ENCODE peak calls at places on chromosomes 12 and 14, in five cellular contexts. N is suprapubic skin, P is GM12891, A is A549, I is HepG2. H is an unnamed sample.

GRCh38 chr14:69004731-69005431 is 25.8 kb upstream of the ACTN1 start:
- DNase-seq in A (no peak), N (no peak), P (no peak), I (no peak), H (no peak)

GRCh38 chr12:66152732-66153131 is 17.1 kb downstream of the TMBIM4 start:
- DNase-seq in A (no peak), N (no peak), P (no peak), I (no peak), H (no peak)

GRCh38 chr12:53170245-53170644 is 10.3 kb upstream of the ZNF740 start:
- DNase-seq in P (no peak), I (no peak), N (no peak), A (no peak), H (no peak)

GRCh38 chr12:14650791-14651190 is 45.6 kb downstream of the GUCY2C start:
- DNase-seq in A (no peak), P (no peak), N (no peak), I (no peak), H (no peak)

GRCh38 chr14:68655021-68655811 is 137.7 kb downstream of the ZFP36L1 start:
- DNase-seq in P (no peak), I (peak), N (no peak), A (no peak), H (no peak)

GRCh38 chr14:99596071-99596627 is 7.9 kb downstream of the CCDC85C start:
- DNase-seq in N (no peak), A (peak), P (no peak), I (no peak), H (peak)

GRCh38 chr14:61335876-61336275 is 14.5 kb downstream of the PRKCH start:
- DNase-seq in P (no peak), N (no peak), I (no peak), A (no peak), H (no peak)

GRCh38 chr14:99195602-99196309 is 76.2 kb downstream of the BCL11B start:
- DNase-seq in P (no peak), N (no peak), I (no peak), A (no peak), H (no peak)

GRCh38 chr12:63968685-63969084 is 124.2 kb downstream of the SRGAP1 start:
- DNase-seq in P (no peak), I (no peak), N (no peak), A (no peak), H (no peak)

GRCh38 chr14:61838661-61839060 is 76.4 kb downstream of the SNAPC1 start:
- DNase-seq in I (no peak), P (no peak), A (no peak), N (no peak), H (no peak)

GRCh38 chr12:93664573-93665138 is 12.5 kb upstream of the CRADD start:
- DNase-seq in N (no peak), A (no peak), P (no peak), I (peak), H (no peak)

GRCh38 chr12:43210437-43211197 is 341.4 kb downstream of the ADAMTS20 start:
- DNase-seq in P (peak), I (no peak), A (no peak), N (no peak), H (no peak)

GRCh38 chr12:125755512-125755911 is 690.3 kb downstream of the AACS start:
- DNase-seq in I (no peak), P (no peak), N (no peak), A (no peak), H (no peak)
- TF ChIP-seq POLR2A in I (no peak), P (no peak), N (no peak), A (no peak), H (no peak)

GRCh38 chr12:104615048-104615561 is 158.4 kb downstream of the CHST11 start:
- DNase-seq in P (no peak), A (no peak), N (peak), I (no peak), H (peak)

GRCh38 chr12:104619305-104619704 is 162.6 kb downstream of the CHST11 start:
- DNase-seq in P (no peak), I (no peak), A (no peak), N (no peak), H (no peak)

GRCh38 chr12:104620761-104621531 is 164.2 kb downstream of the CHST11 start:
- DNase-seq in I (no peak), N (no peak), A (no peak), P (no peak), H (no peak)

GRCh38 chr12:104622942-104623341 is 166.2 kb downstream of the CHST11 start:
- DNase-seq in A (no peak), I (no peak), N (no peak), P (no peak), H (no peak)

GRCh38 chr12:104618691-104619090 is 161.9 kb downstream of the CHST11 start:
- DNase-seq in A (no peak), I (no peak), P (no peak), N (no peak), H (no peak)
- TF ChIP-seq POLR2A in A (no peak), I (no peak), P (no peak), N (no peak), H (no peak)

GRCh38 chr12:82687020-82687951 is 580 bp downstream of the TMTC2 start:
- DNase-seq in P (peak), N (peak), I (no peak), A (peak), H (peak)
- TF ChIP-seq POLR2A in P (no peak), N (no peak), I (no peak), A (no peak), H (peak)

DNA sequence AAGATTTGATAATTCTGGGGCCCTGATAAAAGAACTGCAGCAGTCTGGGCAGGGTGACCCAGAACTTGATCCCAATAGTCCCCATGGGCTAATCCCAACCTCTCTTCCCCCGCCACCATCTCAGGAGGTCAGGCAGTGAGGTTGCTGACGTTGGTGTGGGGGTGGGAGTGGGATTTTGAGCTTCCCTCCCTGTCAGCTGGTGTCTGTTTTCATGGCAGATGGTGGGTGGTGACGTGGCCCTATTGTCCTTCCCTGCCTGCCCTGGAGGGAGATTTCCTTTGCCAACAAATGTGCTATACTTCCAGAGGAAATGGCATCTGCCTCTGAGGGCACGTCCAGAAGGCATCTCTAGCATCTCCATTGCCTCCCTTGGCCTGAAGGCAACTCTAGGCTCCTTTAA is 37.7 kb downstream of the NEUROD4 start:
- DNase-seq in A (no peak), N (no peak), I (no peak), P (no peak), H (no peak)
- TF ChIP-seq POLR2A in A (no peak), N (no peak), I (no peak), P (no peak), H (no peak)

GRCh38 chr14:57266060-57266459 is 2.6 kb downstream of the EXOC5 start:
- DNase-seq in A (no peak), N (no peak), P (no peak), I (no peak), H (no peak)

GRCh38 chr14:57273236-57273635 is 4.5 kb downstream of the AP5M1 start:
- DNase-seq in I (peak), N (no peak), A (no peak), P (no peak), H (no peak)

DNA sequence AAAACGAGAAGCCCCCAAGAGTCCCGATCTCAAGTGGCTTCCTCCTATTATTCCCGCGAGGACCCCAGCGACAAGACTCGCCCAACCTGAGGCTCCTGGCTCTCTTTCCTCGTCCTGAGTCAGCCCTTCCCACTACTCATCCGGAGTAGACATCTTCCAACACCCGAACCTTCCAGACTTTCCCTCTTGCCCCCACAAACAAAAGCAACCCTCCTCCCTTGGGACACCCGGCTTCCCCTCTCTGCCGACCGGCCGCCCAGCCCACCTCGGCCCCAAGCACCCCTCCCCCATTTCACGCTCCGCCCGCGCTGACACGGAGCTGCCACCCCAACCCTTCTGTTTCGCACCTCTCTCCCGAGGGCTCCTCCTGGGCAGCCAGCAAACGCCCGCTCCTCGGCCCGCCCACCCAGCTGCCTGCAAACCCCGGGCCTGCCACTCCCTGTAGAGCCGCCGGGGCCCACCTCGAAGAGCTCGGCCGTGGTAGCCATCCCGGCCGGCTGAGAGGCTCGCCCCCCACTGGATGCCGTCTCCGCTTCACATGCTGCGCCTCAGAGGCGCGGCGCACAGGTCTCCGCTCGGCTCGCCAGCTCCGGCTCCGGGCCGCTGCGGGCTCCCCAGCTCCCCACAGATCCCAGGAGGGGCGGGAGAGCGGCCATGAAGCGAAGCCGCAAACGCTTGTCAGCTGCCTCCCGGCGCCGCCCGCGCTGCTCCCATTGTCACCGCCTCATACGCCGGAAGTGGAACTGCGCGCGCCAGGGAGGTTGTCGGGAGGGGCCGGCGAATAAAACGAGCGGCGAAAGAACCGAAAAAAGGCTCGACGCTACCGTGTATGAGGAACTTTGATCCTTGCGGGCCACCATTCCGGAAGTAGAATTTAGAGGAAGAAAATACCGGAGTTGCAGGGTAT is at the start of the genes AP5M1 and EXOC5:
- DNase-seq in N (peak), I (peak), P (peak), A (peak), H (peak)
- TF ChIP-seq POLR2A in N (no peak), I (peak), P (peak), A (peak), H (peak)

GRCh38 chr12:133181238-133181959 is at the start of gene ZNF268:
- DNase-seq in A (peak), I (peak), N (peak), P (peak), H (peak)
- TF ChIP-seq POLR2A in A (peak), I (peak), N (no peak), P (peak), H (peak)

GRCh38 chr12:19946549-19946948 is 421.8 kb upstream of the PDE3A start:
- DNase-seq in N (no peak), P (no peak), A (peak), I (no peak), H (no peak)

GRCh38 chr12:19941096-19941495 is 427.2 kb upstream of the PDE3A start:
- DNase-seq in A (no peak), P (no peak), I (no peak), N (no peak), H (no peak)

GRCh38 chr12:19951664-19952063 is 416.7 kb upstream of the PDE3A start:
- DNase-seq in A (no peak), P (no peak), N (no peak), I (no peak), H (no peak)

DNA sequence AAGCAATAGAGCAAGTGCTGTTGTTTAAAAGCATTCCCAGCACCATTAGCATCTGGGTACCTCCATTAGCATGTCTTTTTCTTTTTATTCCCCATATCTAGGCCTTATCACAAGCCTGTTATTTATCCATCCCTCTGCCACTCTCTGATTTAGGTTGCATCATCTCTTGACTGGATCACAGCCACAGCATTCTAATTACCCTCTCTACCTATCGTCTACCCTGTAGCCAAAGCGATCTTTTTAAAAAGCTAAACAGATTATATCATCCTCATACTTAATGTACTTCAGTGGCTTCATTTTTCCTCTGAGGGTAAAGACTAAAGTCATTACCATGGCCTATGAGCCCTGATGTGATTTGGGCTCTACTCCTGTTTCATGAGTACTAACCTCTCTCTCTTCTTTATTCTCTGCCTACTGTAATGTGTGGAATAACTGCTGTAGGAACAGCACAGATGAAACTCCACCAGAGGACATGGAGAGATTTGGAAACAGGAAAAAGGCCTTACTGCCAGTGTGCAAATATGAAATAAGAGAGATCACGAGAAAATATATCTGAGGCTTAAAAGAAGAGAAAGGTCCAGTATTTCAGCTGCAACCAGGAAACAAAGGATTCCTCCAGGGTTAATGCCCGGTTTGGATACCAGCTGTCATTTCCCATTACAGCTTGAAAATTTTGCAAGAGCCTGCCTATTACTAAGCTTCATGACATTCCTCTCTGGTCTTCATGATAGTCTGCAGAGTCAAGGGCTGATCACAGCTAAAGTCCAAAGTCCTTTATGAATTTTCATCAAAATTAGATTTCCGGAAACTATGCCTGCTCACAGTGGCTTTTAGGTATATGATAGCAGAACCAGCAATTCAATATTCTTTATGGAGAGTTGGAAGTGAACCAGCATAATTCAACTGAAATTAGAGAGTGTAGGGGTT is 422.5 kb upstream of the PDE3A start:
- DNase-seq in I (no peak), P (no peak), A (peak), N (no peak), H (no peak)
- TF ChIP-seq POLR2A in I (no peak), P (no peak), A (no peak), N (no peak), H (no peak)

GRCh38 chr12:116818948-116819832 is 62.1 kb downstream of the HRK start:
- DNase-seq in P (peak), I (peak), N (peak), A (peak), H (peak)
- TF ChIP-seq POLR2A in P (peak), I (peak), N (no peak), A (peak), H (peak)

GRCh38 chr12:57127710-57128518 is at the start of gene LRP1:
- DNase-seq in N (peak), A (peak), I (peak), P (peak), H (peak)
- TF ChIP-seq POLR2A in N (no peak), A (peak), I (peak), P (no peak), H (peak)

GRCh38 chr12:57452181-57452936 is 2.7 kb upstream of the INHBE start:
- DNase-seq in A (peak), P (no peak), N (no peak), I (no peak), H (no peak)
- TF ChIP-seq POLR2A in A (no peak), P (no peak), N (no peak), I (no peak), H (no peak)